ENCODE peak calls at places on chromosomes 3 and 15, in four cellular contexts. M is stomach; K is sigmoid colon; W is CD8-positive, alpha-beta memory T cell. U is an unnamed sample.

GRCh38 chr3:44353355-44353924 is 14.9 kb downstream of the TCAIM start:
- DNase-seq in M (no peak), K (no peak), W (no peak), U (no peak)

GRCh38 chr15:78878356-78878755 is 5.7 kb downstream of the MORF4L1 start:
- DNase-seq in M (no peak), K (no peak), W (no peak), U (no peak)

GRCh38 chr3:125967156-125967555 is 1.8 kb upstream of the ROPN1B start:
- DNase-seq in M (no peak), K (no peak), W (no peak), U (no peak)

GRCh38 chr3:128369881-128370642 is 96.6 kb downstream of the DNAJB8 start:
- DNase-seq in M (no peak), K (no peak), W (no peak), U (peak; percentile 59)

GRCh38 chr3:128447561-128448013 is 19.1 kb downstream of the DNAJB8 start:
- DNase-seq in M (no peak), K (no peak), W (no peak), U (no peak)

GRCh38 chr3:29552036-29552435 is 271.2 kb downstream of the RBMS3 start:
- DNase-seq in M (no peak), K (no peak), W (no peak), U (no peak)

GRCh38 chr3:85342915-85343314 is 384.1 kb downstream of the CADM2 start:
- DNase-seq in M (no peak), K (no peak), W (no peak), U (no peak)

GRCh38 chr3:149489060-149489690 is 14.7 kb downstream of the TM4SF4 start:
- DNase-seq in M (no peak), K (no peak), W (no peak), U (no peak)

GRCh38 chr3:85330071-85330470 is 371.3 kb downstream of the CADM2 start:
- DNase-seq in M (no peak), K (no peak), W (no peak), U (no peak)

GRCh38 chr3:16663852-16664712 is 58.9 kb upstream of the DAZL start:
- DNase-seq in M (no peak), K (no peak), W (no peak), U (no peak)

GRCh38 chr3:111859061-111859973 is at the start of gene PHLDB2:
- DNase-seq in M (peak; percentile 45), K (peak; percentile 91), W (peak; percentile 62), U (peak; percentile 93)
- H3K27me3 ChIP-seq in M (no peaks in the 10 kb centered on the region), K (no peaks in the 10 kb centered on the region), W (peaks cover 5% of the 10 kb centered on the region), U (no peaks in the 10 kb centered on the region)

GRCh38 chr15:71568226-71568625 is 242.1 kb upstream of the NR2E3 start:
- DNase-seq in M (no peak), K (no peak), W (no peak), U (no peak)
- H3K4me1 ChIP-seq in M (peaks cover 5% of the 10 kb centered on the region), K (no peaks in the 10 kb centered on the region), W (no peaks in the 10 kb centered on the region), U (peaks cover 5% of the 10 kb centered on the region)

GRCh38 chr15:41911691-41912345 is 18.0 kb upstream of the SPTBN5 start:
- DNase-seq in M (no peak), K (no peak), W (no peak), U (no peak)

GRCh38 chr15:41914406-41914805 is 20.6 kb upstream of the SPTBN5 start:
- DNase-seq in M (no peak), K (no peak), W (no peak), U (no peak)

GRCh38 chr15:41908681-41909461 is 15.0 kb upstream of the SPTBN5 start:
- DNase-seq in M (peak; percentile 55), K (no peak), W (no peak), U (no peak)

GRCh38 chr15:41915203-41915994 is 21.5 kb upstream of the SPTBN5 start:
- DNase-seq in M (no peak), K (no peak), W (no peak), U (no peak)

DNA sequence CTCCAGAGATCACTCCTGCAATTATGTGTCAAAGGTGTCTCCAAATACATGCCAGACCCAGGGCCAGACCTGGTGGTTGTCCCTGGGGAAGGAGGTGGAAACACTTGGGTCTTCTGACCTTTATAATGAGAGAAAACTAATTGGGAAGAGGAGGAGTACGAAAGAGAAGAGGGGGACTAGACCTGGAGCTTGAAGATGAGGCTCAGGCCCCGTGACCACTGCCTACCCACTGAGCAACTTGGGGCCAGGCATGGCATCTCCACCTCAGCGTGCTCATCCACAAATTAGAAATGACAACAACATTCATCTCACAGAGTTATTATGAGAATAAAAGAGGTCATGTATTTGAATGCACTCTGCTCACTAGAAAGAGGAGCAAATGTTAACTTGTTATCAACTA is 19.4 kb upstream of the SPTBN5 start:
- DNase-seq in M (no peak), K (no peak), W (no peak), U (no peak)
- H3K4me3 ChIP-seq in M (no peak overlapping the region), K (no peak overlapping the region), W (no peak overlapping the region), U (no peak overlapping the region)

GRCh38 chr15:73336756-73337155 is 32.0 kb downstream of the HCN4 start:
- DNase-seq in M (no peak), K (no peak), W (no peak), U (no peak)

GRCh38 chr15:73340502-73341192 is 28.1 kb downstream of the HCN4 start:
- DNase-seq in M (no peak), K (no peak), W (no peak), U (no peak)

GRCh38 chr15:73341886-73342600 is 26.7 kb downstream of the HCN4 start:
- DNase-seq in M (no peak), K (no peak), W (no peak), U (peak; percentile 85)

GRCh38 chr15:73338058-73338457 is 30.7 kb downstream of the HCN4 start:
- DNase-seq in M (no peak), K (no peak), W (no peak), U (no peak)

DNA sequence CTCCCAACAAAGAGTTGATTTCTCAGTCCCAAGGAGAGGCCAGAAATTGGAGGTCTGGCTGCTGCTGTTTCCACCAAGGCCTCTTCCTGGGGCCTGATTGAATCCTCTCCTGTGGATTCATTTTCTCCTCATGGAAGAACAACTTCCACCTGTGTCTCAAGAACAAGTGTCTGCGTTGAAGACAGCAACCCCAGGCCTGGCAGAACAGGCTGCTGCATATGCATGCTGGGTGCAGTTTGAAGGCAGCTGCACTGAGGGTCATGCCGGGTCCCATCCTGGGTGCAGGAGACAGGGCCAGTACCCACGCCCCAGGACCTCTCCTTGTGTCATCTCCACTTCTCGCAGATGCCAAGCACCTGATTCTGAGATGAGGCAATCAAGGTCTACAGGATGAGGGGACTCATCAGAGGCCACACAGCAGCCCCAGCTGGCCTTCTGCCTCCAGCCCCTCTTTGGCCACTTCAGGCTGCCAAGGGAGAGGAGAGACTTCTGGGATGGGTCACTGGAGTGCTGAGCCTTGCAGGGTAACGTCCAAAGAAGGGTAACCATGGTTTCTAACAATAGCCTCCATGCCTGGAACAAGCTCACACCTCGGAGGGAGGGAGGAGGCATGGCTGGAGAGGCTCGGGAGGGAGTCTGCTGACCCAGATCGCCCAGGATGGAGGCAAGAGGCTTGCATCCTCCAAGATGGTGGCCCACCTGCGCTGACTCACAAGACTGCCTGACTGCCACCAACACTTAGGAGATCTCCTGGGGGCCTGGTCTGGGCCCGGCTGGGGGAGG is 30.0 kb downstream of the HCN4 start:
- DNase-seq in M (no peak), K (no peak), W (no peak), U (no peak)
- H3K27me3 ChIP-seq in M (peaks cover 12% of the 10 kb centered on the region), K (no peaks in the 10 kb centered on the region), W (no peaks in the 10 kb centered on the region), U (no peaks in the 10 kb centered on the region)

U was measured in right cardiac atrium.